ENCODE peak calls at places on chromosomes 3 and 15, in six cellular contexts. V, W, E, T, Q and K are unnamed samples.

GRCh38 chr3:151101270-151101954 is 15.9 kb downstream of the MED12L start:
- DNase-seq in T (peak; percentile 12), W (peak; percentile 2), E (no peak), V (no peak), Q (no peak), K (no peak)

GRCh38 chr3:23041918-23042696 is 161.0 kb upstream of the UBE2E2 start:
- DNase-seq in E (no peak), Q (no peak), V (no peak), T (no peak), W (no peak), K (no peak)

GRCh38 chr15:35748105-35748504 is 202.1 kb upstream of the DPH6 start:
- DNase-seq in V (no peak), W (no peak), E (no peak), Q (no peak), T (no peak), K (no peak)

GRCh38 chr3:186057594-186057993 is 51.3 kb downstream of the ETV5 start:
- DNase-seq in V (no peak), W (peak; percentile 44), E (no peak), Q (no peak), T (no peak), K (peak; percentile 10)

GRCh38 chr3:129602730-129603560 is 3.5 kb downstream of the PLXND1 start:
- DNase-seq in W (peak; percentile 58), E (peak; percentile 55), V (no peak), T (no peak), Q (no peak), K (no peak)

GRCh38 chr3:179958759-179959158 is 78.0 kb downstream of the PEX5L start:
- DNase-seq in Q (no peak), V (no peak), E (no peak), W (no peak), T (no peak), K (no peak)

GRCh38 chr15:39084683-39085530 is 496.0 kb upstream of the THBS1 start:
- DNase-seq in V (no peak), Q (no peak), T (peak; percentile 52), E (peak; percentile 21), W (no peak), K (peak; percentile 60)

GRCh38 chr15:70853270-70853854 is 595 bp downstream of the LARP6 start:
- DNase-seq in Q (peak; percentile 76), E (no peak), T (peak; percentile 79), W (no peak), V (no peak), K (no peak)

GRCh38 chr15:47720555-47720954 is 3.2 kb downstream of the SEMA6D start:
- DNase-seq in V (no peak), Q (no peak), T (no peak), W (no peak), E (no peak), K (no peak)

GRCh38 chr15:81227716-81228115 is 31.0 kb downstream of the IL16 start:
- DNase-seq in V (no peak), W (no peak), E (no peak), T (no peak), Q (no peak), K (no peak)

GRCh38 chr15:81223346-81223971 is 26.8 kb downstream of the IL16 start:
- DNase-seq in V (no peak), E (no peak), T (no peak), Q (no peak), W (no peak), K (no peak)

GRCh38 chr15:81224232-81224631 is 27.6 kb downstream of the IL16 start:
- DNase-seq in V (no peak), Q (no peak), E (no peak), T (no peak), W (no peak), K (no peak)

GRCh38 chr15:81222007-81222406 is 25.3 kb downstream of the IL16 start:
- DNase-seq in E (no peak), V (no peak), Q (no peak), W (no peak), T (no peak), K (no peak)

GRCh38 chr15:81225161-81225671 is 28.5 kb downstream of the IL16 start:
- DNase-seq in E (no peak), T (no peak), V (no peak), Q (no peak), W (no peak), K (no peak)
- TF ChIP-seq GABPA in E (no peak), T (no peak), V (no peak), Q (no peak), W (no peak), K (no peak)

DNA sequence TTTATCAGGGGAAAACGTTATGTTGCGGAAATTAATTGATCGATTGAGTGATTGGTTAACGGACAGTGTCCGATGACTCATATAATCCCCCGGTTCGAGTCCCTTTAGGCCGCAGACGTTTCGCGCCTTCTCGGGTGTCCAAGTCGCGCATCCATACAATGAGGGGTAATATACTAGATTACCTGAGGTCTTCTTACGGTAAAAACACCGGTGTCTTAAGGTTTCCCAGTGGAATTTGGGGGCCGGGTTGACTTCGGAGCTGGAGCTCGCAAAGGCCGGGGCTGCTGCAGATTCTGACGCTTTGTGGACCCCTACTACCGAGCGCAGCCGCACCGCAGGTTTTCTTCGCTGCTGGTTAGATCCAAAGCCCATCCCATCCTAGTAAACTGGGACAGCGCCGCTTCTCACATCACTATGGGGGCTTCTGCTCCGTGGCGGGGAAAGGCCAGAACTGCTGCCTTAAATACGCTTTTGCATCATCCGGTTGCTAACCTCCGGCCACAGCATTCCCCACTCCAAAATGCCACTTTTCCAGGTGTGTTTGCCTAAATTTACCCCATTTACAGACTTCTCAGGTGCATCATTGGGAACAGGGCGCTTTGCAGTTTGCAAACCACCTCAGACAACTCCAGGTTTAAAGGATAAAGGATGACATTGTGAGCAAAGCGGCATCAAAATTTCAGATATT is 858 bp upstream of the SACM1L start:
- DNase-seq in Q (peak; percentile 76), V (no peak), T (peak; percentile 64), E (peak; percentile 29), W (peak; percentile 82), K (no peak)
- TF ChIP-seq GABPA in Q (peak; percentile 39), V (no peak), T (no peak), E (no peak), W (no peak), K (no peak)

DNA sequence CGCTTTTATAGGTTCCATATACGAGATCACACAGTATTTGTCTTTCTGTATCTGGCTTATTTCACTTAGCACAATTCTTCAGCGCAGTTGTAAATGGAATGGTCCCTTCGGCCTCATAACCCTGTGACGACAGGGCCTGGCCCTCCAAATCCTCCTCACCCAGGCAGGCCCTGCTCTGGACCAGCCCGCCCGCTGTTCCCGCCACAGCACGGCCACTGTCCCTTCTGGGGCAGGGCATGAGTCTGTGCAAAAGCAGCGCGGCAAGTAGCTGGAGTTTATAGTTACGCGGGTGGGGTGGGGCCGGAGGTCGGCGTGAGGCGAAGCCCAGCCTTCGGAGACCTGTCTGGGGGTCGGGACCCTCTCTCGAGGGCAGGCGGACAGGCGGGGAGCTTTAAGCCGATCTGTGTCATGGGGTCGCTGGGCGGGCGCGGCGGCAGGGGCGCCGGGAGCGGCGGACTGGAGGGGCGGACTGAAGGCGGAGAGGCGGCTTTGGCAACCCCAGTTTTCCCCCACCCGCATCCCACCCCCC is 543 bp downstream of the ARPIN start:
- DNase-seq in T (peak; percentile 76), W (no peak), Q (peak; percentile 73), V (no peak), E (no peak), K (no peak)
- TF ChIP-seq GABPA in T (no peak), W (no peak), Q (no peak), V (no peak), E (no peak), K (no peak)

GRCh38 chr3:192825191-192825590 is 92.5 kb downstream of the MB21D2 start:
- DNase-seq in W (no peak), V (no peak), E (peak; percentile 10), Q (no peak), T (no peak), K (no peak)

GRCh38 chr3:192824313-192824712 is 93.3 kb downstream of the MB21D2 start:
- DNase-seq in W (no peak), T (no peak), V (no peak), E (no peak), Q (no peak), K (no peak)

GRCh38 chr3:192827863-192828594 is 89.6 kb downstream of the MB21D2 start:
- DNase-seq in T (no peak), V (no peak), E (no peak), Q (no peak), W (no peak), K (no peak)

GRCh38 chr3:192827208-192827607 is 90.4 kb downstream of the MB21D2 start:
- DNase-seq in E (no peak), Q (no peak), V (no peak), W (no peak), T (no peak), K (no peak)

DNA sequence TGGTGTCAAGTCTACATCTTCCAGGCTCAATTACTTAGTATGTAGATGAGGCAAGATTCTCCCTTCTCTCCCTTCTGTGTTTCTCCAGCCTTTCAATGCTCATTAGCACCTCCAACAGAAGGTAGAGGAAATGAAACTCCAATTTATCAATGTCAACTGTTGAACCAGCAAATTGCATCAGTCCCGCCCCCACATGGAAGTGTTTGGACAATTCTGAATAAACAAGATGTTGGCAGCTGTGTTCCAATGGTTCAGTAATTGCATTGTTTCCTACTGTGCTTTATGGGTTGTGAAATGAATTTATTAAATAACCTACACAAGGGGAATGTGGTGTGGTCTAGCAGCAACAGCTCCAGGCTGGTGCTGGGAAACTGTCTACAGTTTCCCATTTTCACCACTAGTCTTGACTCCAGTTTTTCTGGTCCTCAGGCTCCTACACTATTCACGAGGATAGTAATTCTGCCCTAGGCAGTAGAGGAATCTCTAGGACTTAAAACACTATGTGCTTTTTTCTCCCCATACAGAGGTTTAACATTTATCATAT is 91.9 kb downstream of the MB21D2 start:
- DNase-seq in V (no peak), T (no peak), E (peak; percentile 28), W (no peak), Q (no peak), K (peak; percentile 6)
- TF ChIP-seq GABPA in V (no peak), T (no peak), E (no peak), W (no peak), Q (no peak), K (no peak)

GRCh38 chr3:126663257-126663656 is 8.3 kb upstream of the TXNRD3 start:
- DNase-seq in V (no peak), T (no peak), E (no peak), W (no peak), Q (no peak), K (no peak)

GRCh38 chr3:126663750-126664149 is 8.8 kb upstream of the TXNRD3 start:
- DNase-seq in W (no peak), Q (no peak), E (no peak), V (no peak), T (no peak), K (no peak)

GRCh38 chr3:126665221-126665936 is 10.5 kb upstream of the TXNRD3 start:
- DNase-seq in E (no peak), V (no peak), Q (no peak), T (no peak), W (no peak), K (no peak)

GRCh38 chr3:126666002-126666401 is 11.1 kb upstream of the TXNRD3 start:
- DNase-seq in V (no peak), W (no peak), T (no peak), E (no peak), Q (no peak), K (no peak)

DNA sequence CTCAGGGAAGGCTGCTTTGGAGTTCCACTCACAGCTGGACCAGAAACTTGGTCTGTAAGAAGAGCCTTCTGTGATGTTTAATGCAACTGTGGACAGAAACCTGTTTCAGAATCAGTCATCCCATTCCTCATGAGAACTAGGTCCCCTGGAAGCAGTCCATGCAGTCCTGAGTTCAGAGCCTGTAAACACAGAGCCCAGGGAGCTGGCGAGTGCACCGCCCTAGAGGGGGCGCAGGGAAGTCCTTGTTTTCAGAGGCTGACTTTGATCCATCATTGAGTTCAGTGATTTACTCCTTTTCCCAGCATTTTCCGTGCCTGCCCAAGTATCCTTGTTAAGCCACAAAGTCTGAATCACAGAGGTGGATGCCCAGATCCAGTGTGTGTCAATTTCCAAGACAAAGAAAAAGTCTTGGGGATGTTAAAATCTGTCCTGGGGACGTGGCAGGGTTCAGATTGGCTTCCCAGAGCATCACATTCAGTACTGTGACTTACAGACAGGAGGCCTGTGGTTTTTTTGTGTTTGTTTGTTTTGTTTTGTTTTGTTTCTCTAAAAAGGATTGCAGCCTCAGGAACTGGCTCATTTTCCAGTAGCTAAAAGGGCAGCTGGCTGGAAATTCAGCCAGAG is 9.8 kb upstream of the TXNRD3 start:
- DNase-seq in E (peak; percentile 12), V (no peak), Q (no peak), W (peak; percentile 19), T (no peak), K (no peak)
- TF ChIP-seq GABPA in E (no peak), V (no peak), Q (peak; percentile 19), W (no peak), T (no peak), K (no peak)